ENCODE peak calls at places on chromosome 6, in seven cellular contexts. One of them, this sample, is unnamed.

GRCh38 chr6:90729057-90729456 is 142.2 kb upstream of the MAP3K7 start:
- DNase-seq in Kasumi-1: no peak
- DNase-seq in pancreas: no peak
- DNase-seq in H7: no peak
- DNase-seq in skeletal muscle cell: no peak
- DNase-seq in AG10803: no peak
- DNase-seq in EH: no peak
- DNase-seq in this sample: no peak

GRCh38 chr6:75103411-75103810 is 102.4 kb downstream of the COL12A1 start:
- DNase-seq in Kasumi-1: no peak
- DNase-seq in pancreas: no peak
- DNase-seq in H7: no peak
- DNase-seq in skeletal muscle cell: no peak
- DNase-seq in AG10803: no peak
- DNase-seq in EH: no peak
- DNase-seq in this sample: no peak

GRCh38 chr6:17527076-17527475 is 73.0 kb upstream of the FAM8A1 start:
- DNase-seq in Kasumi-1: no peak
- DNase-seq in pancreas: no peak
- DNase-seq in H7: no peak
- DNase-seq in skeletal muscle cell: no peak
- DNase-seq in AG10803: peak; percentile 31
- DNase-seq in EH: peak; percentile 38
- DNase-seq in this sample: no peak

GRCh38 chr6:76886900-76887299 is 576.4 kb downstream of the HTR1B start:
- DNase-seq in Kasumi-1: no peak
- DNase-seq in pancreas: no peak
- DNase-seq in H7: no peak
- DNase-seq in skeletal muscle cell: no peak
- DNase-seq in AG10803: no peak
- DNase-seq in EH: no peak
- DNase-seq in this sample: no peak

GRCh38 chr6:35091353-35092083 is 49.6 kb downstream of the TCP11 start:
- DNase-seq in Kasumi-1: no peak
- DNase-seq in pancreas: no peak
- DNase-seq in H7: peak; percentile 8
- DNase-seq in skeletal muscle cell: peak; percentile 34
- DNase-seq in AG10803: peak; percentile 58
- DNase-seq in EH: peak; percentile 37
- DNase-seq in this sample: no peak

GRCh38 chr6:90364291-90364690 is 67.6 kb upstream of the BACH2 start:
- DNase-seq in Kasumi-1: no peak
- DNase-seq in pancreas: no peak
- DNase-seq in H7: peak; percentile 15
- DNase-seq in skeletal muscle cell: no peak
- DNase-seq in AG10803: no peak
- DNase-seq in EH: no peak
- DNase-seq in this sample: no peak

GRCh38 chr6:13427838-13428527 is 59.4 kb downstream of the GFOD1 start:
- DNase-seq in Kasumi-1: no peak
- DNase-seq in pancreas: no peak
- DNase-seq in H7: peak; percentile 55
- DNase-seq in skeletal muscle cell: no peak
- DNase-seq in AG10803: no peak
- DNase-seq in EH: no peak
- DNase-seq in this sample: no peak

GRCh38 chr6:122361314-122361979 is 38.0 kb upstream of the HSF2 start:
- DNase-seq in Kasumi-1: no peak
- DNase-seq in pancreas: no peak
- DNase-seq in H7: no peak
- DNase-seq in skeletal muscle cell: no peak
- DNase-seq in AG10803: no peak
- DNase-seq in EH: no peak
- DNase-seq in this sample: peak; percentile 17

GRCh38 chr6:16751251-16751946 is 9.9 kb downstream of the ATXN1 start:
- DNase-seq in Kasumi-1: no peak
- DNase-seq in pancreas: no peak
- DNase-seq in H7: no peak
- DNase-seq in skeletal muscle cell: no peak
- DNase-seq in AG10803: peak; percentile 73
- DNase-seq in EH: peak; percentile 87
- DNase-seq in this sample: no peak

GRCh38 chr6:37110455-37111155 is 59.3 kb upstream of the PIM1 start:
- DNase-seq in Kasumi-1: no peak
- DNase-seq in pancreas: no peak
- DNase-seq in H7: no peak
- DNase-seq in skeletal muscle cell: no peak
- DNase-seq in AG10803: no peak
- DNase-seq in EH: no peak
- DNase-seq in this sample: no peak

GRCh38 chr6:119481098-119481497 is 131.5 kb upstream of the MAN1A1 start:
- DNase-seq in Kasumi-1: no peak
- DNase-seq in pancreas: no peak
- DNase-seq in H7: no peak
- DNase-seq in skeletal muscle cell: no peak
- DNase-seq in AG10803: no peak
- DNase-seq in EH: no peak
- DNase-seq in this sample: no peak

GRCh38 chr6:11251553-11252358 is 19.3 kb upstream of the NEDD9 start:
- DNase-seq in Kasumi-1: no peak
- DNase-seq in pancreas: peak; percentile 33
- DNase-seq in H7: no peak
- DNase-seq in skeletal muscle cell: peak; percentile 80
- DNase-seq in AG10803: peak; percentile 53
- DNase-seq in EH: peak; percentile 75
- DNase-seq in this sample: no peak

GRCh38 chr6:10613693-10614092 is 80.7 kb downstream of the C6orf52 start:
- DNase-seq in Kasumi-1: no peak
- DNase-seq in pancreas: no peak
- DNase-seq in H7: no peak
- DNase-seq in skeletal muscle cell: no peak
- DNase-seq in AG10803: no peak
- DNase-seq in EH: no peak
- DNase-seq in this sample: no peak

This sample was measured in OCI-M1.